ENCODE peak calls at places on chromosome 21, in six cellular contexts. B is dorsolateral prefrontal cortex, V is A673, P is sigmoid colon, T is adrenal gland, I is retinal pigment epithelial cell. L is an unnamed sample.

GRCh38 chr21:20004353-20004752 is 993.9 kb upstream of the NCAM2 start:
- DNase-seq in B (no peak), V (no peak), P (no peak), T (no peak), I (no peak), L (no peak)

GRCh38 chr21:42220138-42220701 is 1.3 kb downstream of the ABCG1 start:
- DNase-seq in B (peak), V (peak), P (peak), T (peak), I (peak), L (peak)

GRCh38 chr21:38277501-38278111 is 20.8 kb downstream of the KCNJ15 start:
- DNase-seq in B (no peak), V (peak), P (peak), T (peak), I (peak), L (peak)

GRCh38 chr21:10466200-10466599 is 55.2 kb upstream of the TPTE start:
- DNase-seq in B (no peak), V (no peak), P (no peak), T (no peak), I (no peak), L (no peak)

GRCh38 chr21:42378418-42378817 is 12.1 kb upstream of the TFF1 start:
- DNase-seq in B (no peak), V (no peak), P (no peak), T (no peak), I (no peak), L (no peak)

GRCh38 chr21:17797967-17798366 is 21.2 kb downstream of the C21orf91 start:
- DNase-seq in B (no peak), V (no peak), P (no peak), T (no peak), I (no peak), L (no peak)

GRCh38 chr21:34865922-34866271 is 183.2 kb downstream of the RUNX1 start:
- DNase-seq in B (no peak), V (no peak), P (no peak), T (no peak), I (no peak), L (no peak)

GRCh38 chr21:42524341-42525227 is 10.9 kb downstream of the SLC37A1 start:
- DNase-seq in B (no peak), V (no peak), P (peak), T (no peak), I (no peak), L (no peak)

GRCh38 chr21:33540711-33541104 is 1.2 kb downstream of the GART start:
- DNase-seq in B (no peak), V (no peak), P (no peak), T (no peak), I (no peak), L (no peak)

GRCh38 chr21:14382486-14382834 is 486 bp downstream of the HSPA13 start:
- DNase-seq in B (peak), V (peak), P (no peak), T (peak), I (no peak), L (peak)

GRCh38 chr21:31530364-31530763 is 129.1 kb upstream of the SOD1 start:
- DNase-seq in B (no peak), V (no peak), P (no peak), T (no peak), I (no peak), L (no peak)

GRCh38 chr21:43892334-43892733 is 27.3 kb downstream of the AGPAT3 start:
- DNase-seq in B (no peak), V (no peak), P (no peak), T (no peak), I (no peak), L (no peak)

GRCh38 chr21:45950740-45951515 is 30.6 kb upstream of the COL6A1 start:
- DNase-seq in B (no peak), V (peak), P (peak), T (no peak), I (no peak), L (peak)

GRCh38 chr21:37787456-37787855 is 128.8 kb downstream of the KCNJ6 start:
- DNase-seq in B (no peak), V (no peak), P (no peak), T (no peak), I (peak), L (peak)

GRCh38 chr21:31780944-31781343 is 49.0 kb upstream of the SCAF4 start:
- DNase-seq in B (no peak), V (no peak), P (no peak), T (no peak), I (no peak), L (no peak)

GRCh38 chr21:43021756-43022600 is 47.6 kb downstream of the PKNOX1 start:
- DNase-seq in B (no peak), V (no peak), P (no peak), T (no peak), I (no peak), L (no peak)

GRCh38 chr21:41186763-41187536 is 19.0 kb downstream of the BACE2 start:
- DNase-seq in B (no peak), V (no peak), P (no peak), T (no peak), I (no peak), L (no peak)

GRCh38 chr21:45970674-45971486 is 10.7 kb upstream of the COL6A1 start:
- DNase-seq in B (no peak), V (peak), P (peak), T (peak), I (no peak), L (no peak)

GRCh38 chr21:27528697-27529096 is 561.8 kb upstream of the ADAMTS5 start:
- DNase-seq in B (no peak), V (no peak), P (no peak), T (no peak), I (no peak), L (no peak)

GRCh38 chr21:23887709-23888303 is 1719.5 kb downstream of the MRPL39 start:
- DNase-seq in B (no peak), V (no peak), P (no peak), T (no peak), I (no peak), L (no peak)
- H3K4me3 ChIP-seq in B (no peak), V (no peak), P (no peak), T (no peak), I (no peak), L (no peak)

GRCh38 chr21:36757246-36757645 is 58.3 kb downstream of the SIM2 start:
- DNase-seq in B (no peak), V (no peak), P (no peak), T (no peak), I (no peak), L (no peak)
- TF ChIP-seq CTCF in B (no peak), V (peak), P (no peak), T (no peak), I (no peak), L (no peak)

GRCh38 chr21:44925027-44925755 is 4.5 kb upstream of the ITGB2 start:
- DNase-seq in B (no peak), V (peak), P (no peak), T (no peak), I (no peak), L (peak)

GRCh38 chr21:44926364-44927101 is 5.8 kb upstream of the ITGB2 start:
- DNase-seq in B (peak), V (no peak), P (no peak), T (no peak), I (no peak), L (no peak)

GRCh38 chr21:44929242-44929798 is 8.6 kb upstream of the ITGB2 start:
- DNase-seq in B (no peak), V (no peak), P (no peak), T (no peak), I (no peak), L (no peak)

GRCh38 chr21:44927587-44928461 is 7.1 kb upstream of the ITGB2 start:
- DNase-seq in B (no peak), V (peak), P (no peak), T (no peak), I (no peak), L (peak)

DNA sequence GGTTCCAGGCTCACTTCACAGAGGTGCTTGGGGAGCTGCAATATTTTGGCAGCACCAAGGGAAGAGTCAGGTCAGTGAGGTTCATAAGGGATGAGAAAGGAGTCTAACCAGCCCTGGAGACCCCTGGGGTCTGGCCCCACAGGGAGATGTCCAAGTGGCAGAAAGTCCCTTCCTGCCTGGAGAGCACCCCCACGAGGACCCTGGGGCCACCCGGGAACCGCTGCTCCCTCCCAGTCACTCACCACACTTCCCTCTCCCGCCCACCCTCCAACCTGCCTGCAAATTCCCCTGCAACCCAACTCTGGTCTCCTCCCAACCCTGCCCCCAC is 6.5 kb upstream of the ITGB2 start:
- DNase-seq in B (no peak), V (no peak), P (no peak), T (no peak), I (no peak), L (no peak)
- H3K4me3 ChIP-seq in B (no peak), V (peak), P (no peak), T (no peak), I (no peak), L (no peak)

DNA sequence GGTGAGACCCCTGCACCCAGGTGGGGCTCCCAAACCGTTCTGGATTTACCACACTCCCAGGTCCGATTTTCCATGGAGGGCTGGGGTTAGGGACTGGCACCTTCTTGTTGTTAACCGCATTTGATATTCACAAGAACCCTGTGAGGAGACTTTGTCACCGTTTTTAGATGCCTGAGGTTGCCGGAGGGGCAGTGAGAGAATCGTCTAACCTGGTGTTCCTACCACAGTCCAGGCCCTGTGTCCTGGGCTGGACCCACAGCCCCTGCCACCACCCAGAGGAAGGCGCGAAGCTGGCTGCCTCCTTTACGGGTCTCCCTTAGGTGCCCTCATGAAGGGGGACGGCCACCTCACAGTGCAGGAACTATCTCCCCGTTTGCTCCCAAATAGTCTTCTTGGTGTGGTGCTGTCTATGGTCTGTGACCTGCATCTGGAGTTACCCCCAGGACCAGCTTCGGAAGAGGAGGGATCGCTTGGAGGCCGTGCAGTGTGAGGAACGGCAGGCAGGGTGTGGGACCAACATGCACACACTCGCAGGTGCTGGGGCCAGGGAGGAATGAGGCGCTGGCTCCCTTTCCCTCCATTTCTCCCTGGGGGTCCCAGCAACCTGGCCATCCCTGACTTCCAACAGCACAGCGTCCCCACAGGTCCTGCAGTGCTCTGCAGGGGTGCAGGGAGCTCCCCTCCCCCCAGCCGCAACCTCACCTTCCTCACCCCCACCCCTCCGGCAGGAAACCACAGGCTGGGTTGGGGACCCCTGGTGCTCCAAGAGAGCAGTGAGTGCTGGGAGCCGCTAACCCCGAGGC is 7.0 kb downstream of the SIM2 start:
- DNase-seq in B (no peak), V (no peak), P (no peak), T (no peak), I (no peak), L (no peak)
- TF ChIP-seq CTCF in B (no peak), V (peak), P (no peak), T (no peak), I (peak), L (no peak)

GRCh38 chr21:25637846-25638245 is 1.2 kb upstream of the JAM2 start:
- DNase-seq in B (no peak), V (no peak), P (no peak), T (no peak), I (no peak), L (no peak)
- H3K4me3 ChIP-seq in B (no peak), V (no peak), P (no peak), T (no peak), I (no peak), L (no peak)

DNA sequence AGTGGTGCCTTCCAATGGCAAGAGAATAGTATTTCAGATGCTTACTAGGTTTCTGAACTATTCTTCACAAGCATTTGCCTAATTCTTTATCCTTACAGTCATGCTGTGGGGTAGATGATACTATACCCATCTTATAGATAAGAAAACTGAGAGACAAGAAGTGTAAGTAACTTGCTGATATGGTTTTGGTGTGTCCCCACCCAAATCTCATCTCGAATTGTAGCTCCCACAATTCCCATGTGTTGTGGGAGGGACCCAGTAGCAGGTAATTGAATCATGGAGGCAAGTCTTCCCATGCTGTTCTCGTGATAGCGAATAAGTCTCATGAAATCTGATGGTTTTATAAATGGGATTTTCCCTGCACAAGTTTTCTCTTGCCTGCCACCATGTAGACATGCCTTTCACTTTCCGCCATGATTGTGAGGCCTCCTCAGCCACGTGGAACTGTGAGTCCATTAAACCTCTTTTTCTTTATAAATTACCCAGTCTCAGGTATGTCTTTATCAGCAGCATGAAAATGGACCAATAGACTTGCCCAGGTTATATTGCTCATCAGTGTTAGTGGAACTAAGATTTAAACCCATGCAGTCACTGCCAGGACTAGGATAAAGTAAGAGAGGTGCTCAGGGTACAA is 298.7 kb downstream of the GRIK1 start:
- DNase-seq in B (no peak), V (no peak), P (no peak), T (no peak), I (no peak), L (no peak)
- TF ChIP-seq CTCF in B (no peak), V (no peak), P (no peak), T (no peak), I (no peak), L (no peak)